ENCODE peak calls at places on chromosome 3, in four cellular contexts. One of them, this sample, is unnamed.

GRCh38 chr3:23004971-23005370 is 198.2 kb upstream of the UBE2E2 start:
- DNase-seq in tibial nerve: no peak
- DNase-seq in HFF-Myc: no peak
- DNase-seq in A673: no peak
- DNase-seq in this sample: peak

GRCh38 chr3:121477589-121477988 is 68.2 kb downstream of the POLQ start:
- DNase-seq in HFF-Myc: peak
- DNase-seq in A673: peak
- DNase-seq in tibial nerve: no peak
- DNase-seq in this sample: peak

GRCh38 chr3:193829781-193830180 is 236.8 kb downstream of the OPA1 start:
- DNase-seq in tibial nerve: no peak
- DNase-seq in HFF-Myc: no peak
- DNase-seq in A673: no peak
- DNase-seq in this sample: peak

GRCh38 chr3:15578272-15578671 is 23.1 kb downstream of the HACL1 start:
- DNase-seq in tibial nerve: no peak
- DNase-seq in A673: no peak
- DNase-seq in HFF-Myc: no peak
- DNase-seq in this sample: no peak

GRCh38 chr3:43893721-43894120 is 203.0 kb downstream of the ABHD5 start:
- DNase-seq in HFF-Myc: no peak
- DNase-seq in A673: no peak
- DNase-seq in tibial nerve: no peak
- DNase-seq in this sample: no peak

GRCh38 chr3:5560199-5560598 is 372.7 kb downstream of the EDEM1 start:
- DNase-seq in A673: no peak
- DNase-seq in HFF-Myc: no peak
- DNase-seq in tibial nerve: no peak
- DNase-seq in this sample: no peak

GRCh38 chr3:172938788-172939187 is 188.3 kb downstream of the ECT2 start:
- DNase-seq in tibial nerve: no peak
- DNase-seq in HFF-Myc: no peak
- DNase-seq in A673: no peak
- DNase-seq in this sample: no peak

GRCh38 chr3:192816274-192816853 is 89.0 kb upstream of the FGF12 start:
- DNase-seq in tibial nerve: peak
- DNase-seq in A673: peak
- DNase-seq in HFF-Myc: peak
- DNase-seq in this sample: peak

GRCh38 chr3:100554373-100554676 is 55.1 kb upstream of the ADGRG7 start:
- DNase-seq in tibial nerve: no peak
- DNase-seq in HFF-Myc: no peak
- DNase-seq in A673: no peak
- DNase-seq in this sample: no peak

GRCh38 chr3:64836097-64836496 is 148.3 kb upstream of the ADAMTS9 start:
- DNase-seq in tibial nerve: no peak
- DNase-seq in A673: no peak
- DNase-seq in HFF-Myc: no peak
- DNase-seq in this sample: no peak

GRCh38 chr3:127365383-127365782 is 77.5 kb upstream of the PRR20G start:
- DNase-seq in tibial nerve: no peak
- DNase-seq in A673: no peak
- DNase-seq in HFF-Myc: no peak
- DNase-seq in this sample: no peak

GRCh38 chr3:16247282-16248058 is 17.3 kb downstream of the DPH3 start:
- DNase-seq in A673: peak
- DNase-seq in tibial nerve: peak
- DNase-seq in HFF-Myc: peak
- DNase-seq in this sample: peak

GRCh38 chr3:134485075-134485536 is 679 bp downstream of the ANAPC13 start:
- DNase-seq in A673: no peak
- DNase-seq in tibial nerve: no peak
- DNase-seq in HFF-Myc: no peak
- DNase-seq in this sample: peak

GRCh38 chr3:50551293-50552057 is 16.1 kb downstream of the C3orf18 start:
- DNase-seq in A673: no peak
- DNase-seq in HFF-Myc: no peak
- DNase-seq in tibial nerve: no peak
- DNase-seq in this sample: no peak

GRCh38 chr3:24595801-24596200 is 101.2 kb upstream of the THRB start:
- DNase-seq in HFF-Myc: peak
- DNase-seq in A673: no peak
- DNase-seq in tibial nerve: no peak
- DNase-seq in this sample: peak

GRCh38 chr3:42476225-42477160 is 25.9 kb upstream of the VIPR1 start:
- DNase-seq in tibial nerve: no peak
- DNase-seq in A673: peak
- DNase-seq in HFF-Myc: no peak
- DNase-seq in this sample: no peak

GRCh38 chr3:185216587-185216918 is 37.3 kb downstream of the EHHADH start:
- DNase-seq in A673: no peak
- DNase-seq in HFF-Myc: no peak
- DNase-seq in tibial nerve: no peak
- DNase-seq in this sample: no peak

GRCh38 chr3:134333522-134334181 is 40.6 kb downstream of the AMOTL2 start:
- DNase-seq in HFF-Myc: no peak
- DNase-seq in tibial nerve: no peak
- DNase-seq in A673: peak
- DNase-seq in this sample: peak

GRCh38 chr3:14377838-14378169 is 24.6 kb upstream of the SLC6A6 start:
- DNase-seq in tibial nerve: no peak
- DNase-seq in A673: no peak
- DNase-seq in HFF-Myc: no peak
- DNase-seq in this sample: no peak

GRCh38 chr3:195221015-195221853 is 49.7 kb downstream of the XXYLT1 start:
- DNase-seq in A673: no peak
- DNase-seq in HFF-Myc: no peak
- DNase-seq in tibial nerve: no peak
- DNase-seq in this sample: peak

GRCh38 chr3:113148307-113148703 is 63.1 kb upstream of the BOC start:
- DNase-seq in tibial nerve: no peak
- DNase-seq in A673: peak
- DNase-seq in HFF-Myc: no peak
- DNase-seq in this sample: no peak

GRCh38 chr3:97291901-97292300 is 472.7 kb upstream of the ARL6 start:
- DNase-seq in A673: no peak
- DNase-seq in HFF-Myc: no peak
- DNase-seq in tibial nerve: no peak
- DNase-seq in this sample: no peak

GRCh38 chr3:172209333-172210321 is 170.2 kb downstream of the FNDC3B start:
- DNase-seq in A673: no peak
- DNase-seq in HFF-Myc: no peak
- DNase-seq in tibial nerve: no peak
- DNase-seq in this sample: no peak

GRCh38 chr3:39208463-39209055 is 16.2 kb upstream of the XIRP1 start:
- DNase-seq in tibial nerve: peak
- DNase-seq in HFF-Myc: peak
- DNase-seq in A673: peak
- DNase-seq in this sample: peak

DNA sequence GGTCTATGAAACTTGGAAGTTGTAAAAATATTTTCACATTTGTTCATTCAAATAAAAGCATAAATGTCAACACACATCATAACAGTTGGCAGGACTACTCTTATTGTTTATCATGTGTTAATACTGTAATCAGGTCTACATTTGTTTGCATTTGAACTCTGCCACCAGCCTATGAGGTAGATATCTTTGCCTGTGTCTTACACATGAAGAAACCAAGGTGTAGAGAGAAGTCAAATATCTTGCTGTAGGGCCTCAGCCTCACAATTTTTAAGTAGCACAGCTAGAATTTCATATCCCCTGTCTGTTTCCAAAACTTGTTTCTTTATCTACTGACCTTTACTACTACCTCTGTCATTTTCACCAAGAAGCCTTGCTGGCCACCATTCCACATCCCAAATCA is 161.9 kb downstream of the ZIC4 start:
- DNase-seq in A673: no peak
- DNase-seq in HFF-Myc: no peak
- DNase-seq in tibial nerve: no peak
- DNase-seq in this sample: no peak
- H3K4me3 ChIP-seq in A673: no peak
- H3K4me3 ChIP-seq in HFF-Myc: no peak
- H3K4me3 ChIP-seq in tibial nerve: no peak
- H3K4me3 ChIP-seq in this sample: no peak

GRCh38 chr3:48297111-48297810 is 36.2 kb downstream of the SPINK8 start:
- DNase-seq in tibial nerve: no peak
- DNase-seq in A673: no peak
- DNase-seq in HFF-Myc: no peak
- DNase-seq in this sample: no peak

GRCh38 chr3:48301814-48302194 is 31.7 kb downstream of the SPINK8 start:
- DNase-seq in A673: peak
- DNase-seq in HFF-Myc: peak
- DNase-seq in tibial nerve: peak
- DNase-seq in this sample: peak

GRCh38 chr3:48303021-48303420 is 30.4 kb downstream of the SPINK8 start:
- DNase-seq in HFF-Myc: no peak
- DNase-seq in tibial nerve: no peak
- DNase-seq in A673: no peak
- DNase-seq in this sample: no peak

GRCh38 chr3:48299746-48300361 is 33.6 kb downstream of the SPINK8 start:
- DNase-seq in tibial nerve: no peak
- DNase-seq in A673: no peak
- DNase-seq in HFF-Myc: no peak
- DNase-seq in this sample: no peak

GRCh38 chr3:48301020-48301813 is 32.2 kb downstream of the SPINK8 start:
- DNase-seq in tibial nerve: peak
- DNase-seq in HFF-Myc: peak
- DNase-seq in A673: peak
- DNase-seq in this sample: peak
- TF ChIP-seq CTCF in tibial nerve: no peak
- TF ChIP-seq CTCF in HFF-Myc: no peak
- TF ChIP-seq CTCF in A673: no peak
- TF ChIP-seq CTCF in this sample: no peak

GRCh38 chr3:161035711-161036110 is 69.4 kb downstream of the B3GALNT1 start:
- DNase-seq in HFF-Myc: no peak
- DNase-seq in A673: no peak
- DNase-seq in tibial nerve: no peak
- DNase-seq in this sample: peak
- H3K4me3 ChIP-seq in HFF-Myc: no peak
- H3K4me3 ChIP-seq in A673: no peak
- H3K4me3 ChIP-seq in tibial nerve: no peak
- H3K4me3 ChIP-seq in this sample: no peak

GRCh38 chr3:142853270-142854163 is 35.4 kb downstream of the PCOLCE2 start:
- DNase-seq in HFF-Myc: no peak
- DNase-seq in tibial nerve: no peak
- DNase-seq in A673: peak
- DNase-seq in this sample: peak

GRCh38 chr3:142861926-142862325 is 27.0 kb downstream of the PCOLCE2 start:
- DNase-seq in A673: no peak
- DNase-seq in tibial nerve: no peak
- DNase-seq in HFF-Myc: no peak
- DNase-seq in this sample: no peak

GRCh38 chr3:142858043-142858442 is 30.8 kb downstream of the PCOLCE2 start:
- DNase-seq in HFF-Myc: no peak
- DNase-seq in A673: no peak
- DNase-seq in tibial nerve: no peak
- DNase-seq in this sample: no peak

GRCh38 chr3:142852009-142852408 is 36.9 kb downstream of the PCOLCE2 start:
- DNase-seq in HFF-Myc: no peak
- DNase-seq in A673: peak
- DNase-seq in tibial nerve: no peak
- DNase-seq in this sample: peak

GRCh38 chr3:142857056-142857455 is 31.8 kb downstream of the PCOLCE2 start:
- DNase-seq in tibial nerve: no peak
- DNase-seq in A673: peak
- DNase-seq in HFF-Myc: no peak
- DNase-seq in this sample: no peak
- TF ChIP-seq CTCF in tibial nerve: no peak
- TF ChIP-seq CTCF in A673: peak
- TF ChIP-seq CTCF in HFF-Myc: no peak
- TF ChIP-seq CTCF in this sample: no peak

DNA sequence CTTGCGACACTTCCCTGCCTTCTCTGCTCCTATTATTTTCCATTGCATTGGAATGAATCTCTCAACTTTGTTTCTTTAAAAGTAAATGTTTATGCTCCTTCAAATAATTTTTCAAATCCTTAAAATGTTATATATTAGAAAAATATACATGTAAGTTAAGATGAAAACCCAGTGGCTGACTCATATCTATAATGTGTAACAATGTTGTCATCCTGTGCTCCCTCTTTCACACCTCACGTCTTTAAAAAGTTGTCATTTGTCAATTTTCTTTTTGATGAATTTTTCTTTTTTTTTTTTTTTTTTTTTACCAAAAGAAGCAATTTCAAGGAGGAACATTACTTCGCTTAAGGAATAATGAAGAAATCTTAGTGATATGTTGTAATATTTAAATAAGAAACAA is 3.7 kb downstream of the RBMS3 start:
- DNase-seq in A673: no peak
- DNase-seq in HFF-Myc: no peak
- DNase-seq in tibial nerve: no peak
- DNase-seq in this sample: no peak
- H3K4me3 ChIP-seq in A673: peak
- H3K4me3 ChIP-seq in HFF-Myc: no peak
- H3K4me3 ChIP-seq in tibial nerve: peak
- H3K4me3 ChIP-seq in this sample: peak

GRCh38 chr3:128846501-128846900 is 32.9 kb upstream of the ACAD9 start:
- DNase-seq in A673: no peak
- DNase-seq in HFF-Myc: no peak
- DNase-seq in tibial nerve: no peak
- DNase-seq in this sample: no peak

GRCh38 chr3:128850544-128850943 is 28.9 kb upstream of the ACAD9 start:
- DNase-seq in A673: no peak
- DNase-seq in tibial nerve: no peak
- DNase-seq in HFF-Myc: no peak
- DNase-seq in this sample: no peak

GRCh38 chr3:128851601-128852000 is 27.8 kb upstream of the ACAD9 start:
- DNase-seq in A673: no peak
- DNase-seq in tibial nerve: no peak
- DNase-seq in HFF-Myc: no peak
- DNase-seq in this sample: no peak

GRCh38 chr3:128847631-128848370 is 31.6 kb upstream of the ACAD9 start:
- DNase-seq in tibial nerve: no peak
- DNase-seq in HFF-Myc: no peak
- DNase-seq in A673: no peak
- DNase-seq in this sample: no peak

GRCh38 chr3:128849776-128850542 is 29.5 kb upstream of the ACAD9 start:
- DNase-seq in A673: no peak
- DNase-seq in tibial nerve: no peak
- DNase-seq in HFF-Myc: peak
- DNase-seq in this sample: peak
- TF ChIP-seq CTCF in A673: no peak
- TF ChIP-seq CTCF in tibial nerve: no peak
- TF ChIP-seq CTCF in HFF-Myc: peak
- TF ChIP-seq CTCF in this sample: no peak